ENCODE peak calls at places on chromosomes 7 and 10, in ten cellular contexts. N, S, L, O, H, C, W, Q, T and G are unnamed samples.

GRCh38 chr10:33247221-33247907 is 87.1 kb downstream of the NRP1 start:
- DNase-seq in N (no peak), S (no peak), L (no peak), O (no peak), H (no peak), C (no peak), W (peak), Q (no peak), T (no peak), G (no peak)

GRCh38 chr10:32367793-32368453 is 21.0 kb upstream of the EPC1 start:
- DNase-seq in N (peak), S (peak), L (no peak), O (peak), H (no peak), C (peak), W (peak), Q (peak), T (peak), G (peak)

GRCh38 chr10:46052791-46053375 is 6.8 kb upstream of the MSMB start:
- DNase-seq in N (no peak), S (no peak), L (no peak), O (no peak), H (no peak), C (no peak), W (no peak), Q (no peak), T (no peak), G (no peak)

GRCh38 chr7:24608504-24608903 is 35.3 kb downstream of the PALS2 start:
- DNase-seq in N (no peak), S (no peak), L (no peak), O (no peak), H (no peak), C (no peak), W (no peak), Q (no peak), T (no peak), G (no peak)

GRCh38 chr7:17623546-17624185 is 316.6 kb downstream of the SNX13 start:
- DNase-seq in N (no peak), S (no peak), L (no peak), O (no peak), H (no peak), C (peak), W (no peak), Q (no peak), T (no peak), G (no peak)

GRCh38 chr7:151381333-151382078 is 28.3 kb downstream of the WDR86 start:
- DNase-seq in N (no peak), S (no peak), L (no peak), O (no peak), H (no peak), C (no peak), W (no peak), Q (no peak), T (no peak), G (no peak)

GRCh38 chr7:110835209-110835608 is 255.7 kb upstream of the LRRN3 start:
- DNase-seq in N (no peak), S (no peak), L (no peak), O (no peak), H (no peak), C (no peak), W (no peak), Q (no peak), T (no peak), G (no peak)

GRCh38 chr10:986881-987634 is 1.2 kb upstream of the GTPBP4 start:
- DNase-seq in N (peak), S (no peak), L (peak), O (no peak), H (peak), C (peak), W (no peak), Q (no peak), T (no peak), G (peak)

GRCh38 chr7:36896418-36896817 is 172.1 kb upstream of the AOAH start:
- DNase-seq in N (no peak), S (no peak), L (no peak), O (no peak), H (no peak), C (no peak), W (no peak), Q (no peak), T (no peak), G (no peak)

GRCh38 chr10:13231808-13232207 is 2.4 kb downstream of the UCMA start:
- DNase-seq in N (no peak), S (no peak), L (no peak), O (no peak), H (no peak), C (no peak), W (no peak), Q (no peak), T (no peak), G (no peak)

GRCh38 chr10:71621263-71621751 is 98.3 kb downstream of the C10orf105 start:
- DNase-seq in N (no peak), S (no peak), L (no peak), O (no peak), H (no peak), C (no peak), W (peak), Q (no peak), T (peak), G (no peak)

GRCh38 chr7:157961731-157962457 is 625.1 kb downstream of the DNAJB6 start:
- DNase-seq in N (no peak), S (no peak), L (no peak), O (no peak), H (no peak), C (no peak), W (no peak), Q (no peak), T (no peak), G (no peak)

GRCh38 chr10:59373071-59373470 is 10.7 kb upstream of the FAM13C start:
- DNase-seq in N (no peak), S (no peak), L (no peak), O (no peak), H (no peak), C (peak), W (no peak), Q (no peak), T (no peak), G (no peak)

GRCh38 chr10:95260909-95261552 is 29.8 kb downstream of the PDLIM1 start:
- DNase-seq in N (no peak), S (no peak), L (no peak), O (no peak), H (no peak), C (peak), W (no peak), Q (no peak), T (no peak), G (no peak)

GRCh38 chr10:57015187-57015586 is 654.1 kb upstream of the ZWINT start:
- DNase-seq in N (no peak), S (no peak), L (no peak), O (no peak), H (no peak), C (no peak), W (no peak), Q (no peak), T (no peak), G (no peak)

GRCh38 chr10:28514648-28515047 is 18.3 kb upstream of the WAC start:
- DNase-seq in N (no peak), S (no peak), L (no peak), O (no peak), H (no peak), C (no peak), W (no peak), Q (no peak), T (no peak), G (no peak)

GRCh38 chr7:100682228-100682741 is 8.7 kb downstream of the GNB2 start:
- DNase-seq in N (no peak), S (no peak), L (no peak), O (no peak), H (no peak), C (no peak), W (no peak), Q (no peak), T (no peak), G (no peak)

GRCh38 chr7:22799633-22800032 is 23.0 kb downstream of the TOMM7 start:
- DNase-seq in N (no peak), S (no peak), L (no peak), O (no peak), H (no peak), C (no peak), W (no peak), Q (no peak), T (no peak), G (no peak)

GRCh38 chr7:158365332-158365731 is 222.3 kb downstream of the PTPRN2 start:
- DNase-seq in N (no peak), S (no peak), L (no peak), O (no peak), H (no peak), C (no peak), W (no peak), Q (no peak), T (no peak), G (no peak)

GRCh38 chr10:97771055-97771811 is 566 bp downstream of the SFRP5 start:
- DNase-seq in N (peak), S (peak), L (no peak), O (no peak), H (no peak), C (peak), W (no peak), Q (no peak), T (no peak), G (no peak)

GRCh38 chr7:139431459-139431858 is 52.0 kb downstream of the KLRG2 start:
- DNase-seq in N (no peak), S (no peak), L (no peak), O (no peak), H (no peak), C (no peak), W (no peak), Q (no peak), T (peak), G (no peak)

GRCh38 chr7:44158060-44158872 is 17.1 kb upstream of the MYL7 start:
- DNase-seq in N (no peak), S (no peak), L (no peak), O (no peak), H (no peak), C (no peak), W (no peak), Q (no peak), T (no peak), G (no peak)

GRCh38 chr10:114290038-114290437 is 51.0 kb downstream of the VWA2 start:
- DNase-seq in N (no peak), S (no peak), L (no peak), O (no peak), H (no peak), C (no peak), W (no peak), Q (no peak), T (no peak), G (no peak)

GRCh38 chr7:39754326-39755120 is 131.2 kb downstream of the RALA start:
- DNase-seq in N (peak), S (no peak), L (no peak), O (no peak), H (peak), C (peak), W (no peak), Q (no peak), T (no peak), G (no peak)

GRCh38 chr10:3780766-3781457 is 4.1 kb downstream of the KLF6 start:
- DNase-seq in N (no peak), S (no peak), L (no peak), O (no peak), H (no peak), C (peak), W (no peak), Q (no peak), T (no peak), G (no peak)

GRCh38 chr7:921581-922333 is 32.7 kb downstream of the ADAP1 start:
- DNase-seq in N (no peak), S (no peak), L (no peak), O (no peak), H (no peak), C (no peak), W (peak), Q (no peak), T (no peak), G (no peak)

GRCh38 chr7:38584443-38585210 is 46.5 kb downstream of the AMPH start:
- DNase-seq in N (no peak), S (no peak), L (peak), O (no peak), H (peak), C (peak), W (peak), Q (no peak), T (no peak), G (no peak)

GRCh38 chr7:21869785-21870402 is 75.8 kb downstream of the CDCA7L start:
- DNase-seq in N (no peak), S (no peak), L (no peak), O (no peak), H (no peak), C (peak), W (no peak), Q (no peak), T (no peak), G (no peak)

GRCh38 chr7:133690740-133691139 is 436.4 kb upstream of the LRGUK start:
- DNase-seq in N (no peak), S (no peak), L (no peak), O (no peak), H (no peak), C (no peak), W (no peak), Q (no peak), T (no peak), G (no peak)

GRCh38 chr10:8054243-8054497 is 318 bp upstream of the GATA3 start:
- DNase-seq in N (no peak), S (no peak), L (no peak), O (no peak), H (no peak), C (peak), W (no peak), Q (no peak), T (no peak), G (no peak)

GRCh38 chr7:132386249-132386681 is 190.0 kb downstream of the PLXNA4 start:
- DNase-seq in N (no peak), S (no peak), L (no peak), O (no peak), H (no peak), C (peak), W (peak), Q (no peak), T (peak), G (no peak)

GRCh38 chr10:132558516-132559413 is 21.2 kb downstream of the INPP5A start:
- DNase-seq in N (no peak), S (no peak), L (no peak), O (no peak), H (no peak), C (no peak), W (no peak), Q (no peak), T (no peak), G (no peak)

GRCh38 chr10:71821909-71822763 is 28.9 kb downstream of the PSAP start:
- DNase-seq in N (peak), S (no peak), L (no peak), O (peak), H (no peak), C (no peak), W (no peak), Q (no peak), T (no peak), G (no peak)

GRCh38 chr10:123134915-123135414 is 805 bp upstream of the HMX3 start:
- DNase-seq in N (no peak), S (no peak), L (no peak), O (no peak), H (no peak), C (no peak), W (no peak), Q (no peak), T (no peak), G (no peak)